ENCODE peak calls at places on chromosome 7, in four cellular contexts. J, C, M and Z are unnamed samples.
A peak's percentile ranks its signal among the peaks of the same experiment; 100 is the strongest.

GRCh38 chr7:71793251-71793650 is 618.9 kb downstream of the CALN1 start:
- DNase-seq in C (no peak), J (no peak), M (no peak), Z (no peak)

GRCh38 chr7:22121702-22122474 is 176.2 kb upstream of the CDCA7L start:
- DNase-seq in J (no peak), M (no peak), C (no peak), Z (no peak)

GRCh38 chr7:42170724-42171123 is 66.3 kb downstream of the GLI3 start:
- DNase-seq in J (no peak), M (no peak), C (no peak), Z (no peak)

GRCh38 chr7:11235491-11235890 is 261.8 kb downstream of the PHF14 start:
- DNase-seq in C (no peak), J (no peak), M (no peak), Z (no peak)

GRCh38 chr7:4849390-4849789 is 12.4 kb downstream of the PAPOLB start:
- DNase-seq in J (peak; percentile 48), C (no peak), M (no peak), Z (peak; percentile 24)

GRCh38 chr7:26555971-26556830 is 264.5 kb downstream of the SNX10 start:
- DNase-seq in M (no peak), C (no peak), J (no peak), Z (no peak)

GRCh38 chr7:22561356-22561755 is 61.4 kb upstream of the STEAP1B start:
- DNase-seq in J (peak; percentile 72), M (no peak), C (peak; percentile 72), Z (no peak)

GRCh38 chr7:118057404-118057803 is 126.6 kb upstream of the LSM8 start:
- DNase-seq in M (no peak), C (no peak), J (no peak), Z (no peak)

GRCh38 chr7:17071866-17072265 is 190.1 kb upstream of the AGR3 start:
- DNase-seq in J (no peak), M (no peak), C (no peak), Z (no peak)

GRCh38 chr7:156156734-156157408 is 344.6 kb upstream of the SHH start:
- DNase-seq in J (peak; percentile 20), C (no peak), M (no peak), Z (no peak)

GRCh38 chr7:132417037-132417906 is 159.0 kb downstream of the PLXNA4 start:
- DNase-seq in C (no peak), M (no peak), J (no peak), Z (no peak)

GRCh38 chr7:83655951-83656556 is 7.1 kb upstream of the SEMA3E start:
- DNase-seq in M (no peak), C (no peak), J (peak; percentile 26), Z (no peak)

DNA sequence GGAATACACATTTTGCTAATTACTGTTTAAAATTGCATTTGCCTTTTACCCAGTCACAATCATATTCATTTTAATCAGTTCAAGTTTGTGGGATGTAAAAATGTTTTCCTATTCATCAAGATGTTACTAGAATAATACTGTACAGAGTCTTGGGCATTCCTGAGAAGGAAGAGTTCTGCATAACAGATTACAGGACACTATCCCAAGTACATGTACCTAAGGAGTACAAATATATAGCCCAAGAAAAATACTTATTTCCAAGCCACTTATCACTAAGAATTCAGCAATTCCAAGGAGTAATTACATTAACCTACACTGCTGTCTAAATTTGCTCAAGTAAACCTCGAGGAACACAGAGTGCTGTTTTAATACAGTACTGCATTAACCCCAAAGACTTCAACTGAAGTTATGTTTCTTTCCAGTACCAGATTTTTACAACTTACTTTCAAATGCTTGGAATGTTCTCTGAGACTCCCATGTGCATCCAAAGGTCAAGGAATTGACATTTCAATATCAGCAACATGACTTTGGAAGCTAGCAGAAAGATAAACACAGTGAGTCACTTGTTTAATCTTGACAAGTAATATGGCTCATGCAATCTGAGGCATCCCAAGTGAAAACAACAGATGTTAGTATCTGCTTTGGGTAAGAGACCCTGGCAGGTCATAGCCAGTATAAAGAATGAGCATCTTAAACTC is 125.4 kb upstream of the BET1 start:
- DNase-seq in C (no peak), M (no peak), J (peak; percentile 19), Z (no peak)
- H3K27ac ChIP-seq in C (no peak overlapping the region), M (no peak overlapping the region), J (no peak overlapping the region), Z (no peak overlapping the region)

DNA sequence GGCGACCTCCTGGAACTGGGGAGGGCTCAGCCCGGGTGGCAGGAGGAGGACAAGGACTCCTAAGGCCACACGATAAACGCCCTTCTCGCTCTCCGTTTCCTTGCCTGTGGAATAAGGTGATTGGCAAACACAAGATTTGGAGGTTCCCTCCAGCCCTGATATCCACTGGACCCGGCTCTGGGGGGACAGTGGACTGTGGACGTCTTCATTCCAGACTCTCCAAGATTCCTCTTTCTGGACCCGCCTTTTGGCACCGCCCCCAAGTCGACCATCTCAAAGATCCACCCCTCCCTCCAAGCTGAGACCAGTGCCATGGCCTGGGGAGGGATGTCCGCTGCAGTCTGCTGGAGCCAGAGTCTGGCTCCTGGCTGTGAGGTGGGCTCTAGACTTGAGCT is 23.6 kb downstream of the ZNF783 start:
- DNase-seq in M (no peak), J (no peak), C (no peak), Z (no peak)
- H3K27ac ChIP-seq in M (peak overlapping the region; percentile 48), J (no peak overlapping the region), C (no peak overlapping the region), Z (peak overlapping the region; percentile 72)

DNA sequence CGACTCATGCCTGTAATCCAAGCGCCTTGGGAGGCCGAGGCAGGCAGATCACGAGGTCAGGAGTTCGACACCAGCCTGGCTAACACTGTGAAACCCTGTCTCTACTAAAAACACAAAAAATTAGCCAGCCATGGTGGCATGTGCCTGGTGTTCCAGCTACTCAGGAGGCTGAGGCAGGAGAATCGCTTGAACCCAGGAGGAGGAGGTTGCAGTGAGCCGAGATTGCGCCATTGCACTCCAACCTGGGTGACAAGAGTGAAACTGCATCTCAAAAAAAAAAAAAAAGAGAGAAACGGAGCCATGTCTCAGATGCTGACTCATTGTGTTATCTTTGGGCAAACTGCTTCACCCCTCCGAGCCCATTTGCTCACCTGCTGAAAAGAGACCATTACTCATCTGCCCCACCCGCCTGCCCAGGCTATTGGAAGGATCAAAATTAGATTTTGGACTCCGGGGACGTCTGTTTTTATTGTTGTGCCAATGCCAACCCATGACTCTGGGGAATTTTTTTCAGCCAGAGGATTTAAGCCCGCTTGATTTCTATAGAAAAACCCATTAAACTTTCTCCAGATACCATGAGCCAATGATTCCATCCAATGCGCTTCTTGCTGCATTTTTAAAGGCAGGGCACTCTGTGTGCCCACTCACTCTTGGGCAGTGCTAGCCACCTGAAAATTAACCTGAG is 16.5 kb upstream of the KPNA7 start:
- DNase-seq in M (no peak), J (peak; percentile 54), C (no peak), Z (no peak)
- H3K27ac ChIP-seq in M (no peak overlapping the region), J (no peak overlapping the region), C (no peak overlapping the region), Z (no peak overlapping the region)

DNA sequence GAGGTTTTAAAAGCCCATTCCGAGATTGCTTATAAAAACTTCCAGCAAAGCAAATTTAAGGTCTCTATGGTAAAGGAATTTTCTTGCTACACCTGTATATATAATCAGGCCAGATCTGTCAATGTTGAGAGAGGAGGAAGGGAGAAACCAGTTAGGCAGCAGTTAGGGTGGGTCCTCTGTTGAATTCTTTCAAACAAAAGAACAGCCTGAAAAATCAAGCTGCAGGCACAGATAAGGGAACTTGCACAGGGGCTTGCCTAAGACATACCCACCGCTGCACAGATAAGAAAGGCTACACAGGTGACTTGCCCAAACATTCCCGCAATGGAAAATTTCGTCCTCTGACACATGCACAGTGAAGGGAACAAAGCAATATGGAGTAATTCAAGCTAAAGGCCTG is 59.8 kb upstream of the IMMP2L start:
- DNase-seq in C (no peak), M (no peak), J (no peak), Z (no peak)
- H3K27ac ChIP-seq in C (no peak overlapping the region), M (no peak overlapping the region), J (no peak overlapping the region), Z (no peak overlapping the region)

DNA sequence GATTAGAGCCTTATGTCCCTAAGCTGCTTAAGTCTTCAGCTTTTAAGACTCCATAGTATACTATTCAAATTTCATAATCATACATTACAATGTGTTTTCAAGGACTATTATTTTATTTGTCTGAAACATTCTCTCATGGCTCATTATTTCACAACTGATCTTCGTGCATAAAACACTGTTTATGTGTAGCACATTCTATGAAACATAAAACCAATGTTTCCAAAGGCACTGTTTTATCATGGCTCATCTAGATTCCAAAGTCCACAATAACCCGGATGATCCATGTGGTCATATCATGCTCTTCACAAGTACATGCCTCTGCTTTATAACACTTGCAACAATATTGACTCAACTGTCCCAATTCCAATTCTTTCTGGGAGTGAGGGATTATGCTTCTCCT is 806.1 kb downstream of the TNS3 start:
- DNase-seq in M (no peak), J (no peak), C (no peak), Z (no peak)
- H3K27ac ChIP-seq in M (no peak overlapping the region), J (no peak overlapping the region), C (no peak overlapping the region), Z (no peak overlapping the region)

GRCh38 chr7:100887955-100888481 is 1.5 kb downstream of the UFSP1 start:
- DNase-seq in M (no peak), J (no peak), C (no peak), Z (no peak)

GRCh38 chr7:100885440-100886141 is 3.9 kb downstream of the UFSP1 start:
- DNase-seq in J (no peak), M (no peak), C (no peak), Z (no peak)

GRCh38 chr7:100887186-100887954 is 2.1 kb downstream of the UFSP1 start:
- DNase-seq in M (peak; percentile 36), C (peak; percentile 74), J (no peak), Z (peak; percentile 59)

GRCh38 chr7:100886142-100886935 is 3.2 kb downstream of the UFSP1 start:
- DNase-seq in C (no peak), J (no peak), M (no peak), Z (no peak)

DNA sequence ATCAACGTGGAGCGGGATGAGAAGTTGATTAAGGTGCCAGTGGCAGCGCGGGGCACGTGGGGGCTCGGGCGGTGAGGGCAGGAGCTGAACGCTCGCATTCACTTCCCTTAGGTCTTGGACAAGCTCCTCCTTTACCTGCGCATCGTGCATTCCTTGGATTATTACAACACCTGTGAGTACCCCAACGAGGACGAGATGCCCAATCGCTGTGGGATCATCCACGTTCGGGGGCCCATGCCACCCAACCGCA is 2.7 kb downstream of the UFSP1 start:
- DNase-seq in J (no peak), M (no peak), C (no peak), Z (no peak)
- H3K27ac ChIP-seq in J (no peak overlapping the region), M (peak overlapping the region; percentile 70), C (peak overlapping the region; percentile 60), Z (peak overlapping the region; percentile 88)

DNA sequence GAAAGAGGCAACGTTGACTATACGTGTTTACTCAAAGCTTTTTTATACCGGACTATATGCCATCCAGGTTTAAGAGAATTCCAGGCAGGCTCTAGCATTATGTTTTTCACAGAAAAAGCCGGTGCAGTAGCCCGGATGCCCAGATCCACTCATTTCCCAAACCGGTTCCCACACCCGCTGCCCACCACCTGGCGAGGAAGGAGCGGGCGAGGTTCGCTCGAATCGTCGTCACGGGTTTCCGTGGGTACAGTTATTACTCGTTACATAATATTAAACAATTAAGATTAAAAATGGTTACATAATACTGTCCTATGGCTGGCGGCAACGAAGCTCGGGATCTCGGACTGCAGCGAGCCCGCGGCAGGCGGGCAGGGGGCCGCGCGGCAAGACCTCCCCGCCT is 802 bp downstream of the GRB10 start:
- DNase-seq in M (no peak), J (no peak), C (no peak), Z (no peak)
- H3K27ac ChIP-seq in M (no peak overlapping the region), J (no peak overlapping the region), C (no peak overlapping the region), Z (no peak overlapping the region)